ENCODE peak calls at places on chromosomes 12 and 14, in eight cellular contexts. I, D, T, A, Q, M, J and Z are unnamed samples.
A peak's percentile ranks its signal among the peaks of the same experiment; 100 is the strongest.

GRCh38 chr14:58752782-58753181 is 115.0 kb downstream of the DACT1 start:
- DNase-seq in I (peak; percentile 75), D (no peak), T (peak; percentile 89), A (peak; percentile 91), Q (no peak), M (no peak), J (peak; percentile 91), Z (peak; percentile 66)

GRCh38 chr12:113932411-113933196 is 33.5 kb downstream of the RBM19 start:
- DNase-seq in I (no peak), D (peak; percentile 2), T (peak; percentile 86), A (no peak), Q (no peak), M (peak; percentile 92), J (no peak), Z (peak; percentile 51)

GRCh38 chr12:106733660-106734059 is 40.8 kb upstream of the RIC8B start:
- DNase-seq in I (no peak), D (no peak), T (no peak), A (no peak), Q (no peak), M (no peak), J (no peak), Z (no peak)

GRCh38 chr12:8894378-8894777 is 19.9 kb upstream of the PHC1 start:
- DNase-seq in I (no peak), D (no peak), T (no peak), A (no peak), Q (no peak), M (no peak), J (no peak), Z (no peak)

GRCh38 chr12:131147293-131147692 is 193.6 kb downstream of the ADGRD1 start:
- DNase-seq in I (no peak), D (no peak), T (no peak), A (no peak), Q (no peak), M (no peak), J (no peak), Z (no peak)

GRCh38 chr12:12127304-12127703 is 56.6 kb downstream of the BCL2L14 start:
- DNase-seq in I (no peak), D (no peak), T (no peak), A (no peak), Q (no peak), M (no peak), J (no peak), Z (no peak)

GRCh38 chr14:51578853-51579252 is 72.9 kb upstream of the FRMD6 start:
- DNase-seq in I (no peak), D (no peak), T (no peak), A (no peak), Q (no peak), M (no peak), J (no peak), Z (no peak)

GRCh38 chr14:58298880-58299664 is 717 bp downstream of the ARID4A start:
- DNase-seq in I (peak; percentile 35), D (no peak), T (peak; percentile 25), A (peak; percentile 43), Q (peak; percentile 47), M (peak; percentile 59), J (peak; percentile 45), Z (peak; percentile 29)

GRCh38 chr14:38074754-38075153 is 132.9 kb upstream of the SSTR1 start:
- DNase-seq in I (no peak), D (no peak), T (no peak), A (no peak), Q (peak; percentile 21), M (no peak), J (no peak), Z (no peak)

GRCh38 chr12:82366182-82366581 is 7.9 kb downstream of the METTL25 start:
- DNase-seq in I (no peak), D (peak; percentile 47), T (no peak), A (no peak), Q (no peak), M (no peak), J (no peak), Z (no peak)

GRCh38 chr14:103896578-103896977 is 31.7 kb upstream of the TDRD9 start:
- DNase-seq in I (no peak), D (peak; percentile 6), T (no peak), A (no peak), Q (no peak), M (no peak), J (no peak), Z (no peak)

GRCh38 chr12:75892779-75893408 is 138.7 kb downstream of the PHLDA1 start:
- DNase-seq in I (no peak), D (peak; percentile 85), T (peak; percentile 48), A (no peak), Q (no peak), M (peak; percentile 68), J (no peak), Z (no peak)

GRCh38 chr12:89418228-89418910 is 66.1 kb upstream of the DUSP6 start:
- DNase-seq in I (peak; percentile 18), D (no peak), T (peak; percentile 26), A (no peak), Q (no peak), M (no peak), J (no peak), Z (no peak)

GRCh38 chr12:75658826-75659823 is 147.7 kb upstream of the KRR1 start:
- DNase-seq in I (no peak), D (peak; percentile 86), T (peak; percentile 27), A (no peak), Q (no peak), M (no peak), J (no peak), Z (no peak)

GRCh38 chr14:100386121-100386520 is 63.0 kb downstream of the SLC25A47 start:
- DNase-seq in I (no peak), D (peak; percentile 34), T (no peak), A (no peak), Q (no peak), M (no peak), J (no peak), Z (no peak)

GRCh38 chr12:23493690-23494101 is 455.8 kb downstream of the SOX5 start:
- DNase-seq in I (no peak), D (no peak), T (no peak), A (no peak), Q (no peak), M (no peak), J (no peak), Z (no peak)

GRCh38 chr12:127035011-127035879 is 1231.7 kb upstream of the TMEM132C start:
- DNase-seq in I (no peak), D (no peak), T (no peak), A (no peak), Q (no peak), M (no peak), J (no peak), Z (no peak)

GRCh38 chr14:74546416-74546815 is 52.9 kb downstream of the ISCA2 start:
- DNase-seq in I (no peak), D (no peak), T (no peak), A (peak; percentile 95), Q (no peak), M (no peak), J (no peak), Z (no peak)

GRCh38 chr14:64637735-64638473 is 66.3 kb upstream of the PLEKHG3 start:
- DNase-seq in I (no peak), D (no peak), T (no peak), A (no peak), Q (no peak), M (no peak), J (no peak), Z (no peak)

GRCh38 chr14:64639340-64639821 is 64.8 kb upstream of the PLEKHG3 start:
- DNase-seq in I (no peak), D (peak; percentile 46), T (no peak), A (no peak), Q (no peak), M (no peak), J (no peak), Z (no peak)

GRCh38 chr14:64636208-64636979 is 67.8 kb upstream of the PLEKHG3 start:
- DNase-seq in I (peak; percentile 59), D (peak; percentile 67), T (peak; percentile 69), A (peak; percentile 62), Q (peak; percentile 52), M (peak; percentile 75), J (peak; percentile 85), Z (peak; percentile 82)

GRCh38 chr14:64638625-64639024 is 65.6 kb upstream of the PLEKHG3 start:
- DNase-seq in I (no peak), D (no peak), T (no peak), A (no peak), Q (no peak), M (no peak), J (no peak), Z (no peak)

DNA sequence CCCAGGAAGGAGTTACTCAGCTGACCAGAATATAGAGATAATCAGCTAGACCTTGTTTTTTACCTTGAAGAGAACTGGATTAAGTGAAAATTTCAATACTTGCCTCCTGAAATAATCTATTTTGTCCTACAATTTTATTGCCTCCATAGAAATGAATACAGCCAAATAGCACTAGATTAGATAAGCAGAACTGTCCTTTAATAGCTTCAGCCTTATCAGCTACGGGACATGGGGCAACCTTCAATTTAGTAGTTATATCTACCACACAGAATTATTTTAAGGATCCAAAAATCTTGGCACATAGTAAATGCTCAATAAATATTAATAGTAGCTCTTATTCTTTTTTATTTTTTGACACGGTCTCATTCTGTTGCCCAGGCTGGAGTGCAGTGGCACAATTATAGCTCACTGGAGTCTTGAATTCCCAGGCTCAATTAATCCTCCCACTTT is 67.2 kb upstream of the PLEKHG3 start:
- DNase-seq in I (no peak), D (no peak), T (no peak), A (no peak), Q (no peak), M (no peak), J (no peak), Z (no peak)
- TF ChIP-seq CTCF in I (peak; percentile 9), D (no peak), T (peak; percentile 13), A (no peak), Q (no peak), M (no peak), J (peak; percentile 4), Z (no peak)

GRCh38 chr14:68203871-68204270 is 384.3 kb downstream of the RAD51B start:
- DNase-seq in I (no peak), D (no peak), T (no peak), A (no peak), Q (no peak), M (no peak), J (no peak), Z (no peak)
- TF ChIP-seq POLR2A in I (no peak), D (no peak), T (no peak), A (no peak), Q (no peak), M (no peak), J (no peak), Z (no peak)

GRCh38 chr12:21354641-21355040 is 18.1 kb upstream of the IAPP start:
- DNase-seq in I (no peak), D (no peak), T (no peak), A (no peak), Q (no peak), M (no peak), J (no peak), Z (no peak)

GRCh38 chr12:21353487-21353886 is 18.8 kb upstream of the SLCO1A2 start:
- DNase-seq in I (no peak), D (no peak), T (no peak), A (no peak), Q (no peak), M (no peak), J (no peak), Z (no peak)

GRCh38 chr12:21350975-21351374 is 16.3 kb upstream of the SLCO1A2 start:
- DNase-seq in I (no peak), D (no peak), T (no peak), A (no peak), Q (no peak), M (peak; percentile 51), J (no peak), Z (no peak)

GRCh38 chr12:21353948-21354347 is 18.8 kb upstream of the IAPP start:
- DNase-seq in I (no peak), D (no peak), T (no peak), A (no peak), Q (no peak), M (no peak), J (no peak), Z (no peak)
- H3K27ac ChIP-seq in I (no peak overlapping the region), D (no peak overlapping the region), T (no peak overlapping the region), A (no peak overlapping the region), Q (no peak overlapping the region), M (peak overlapping the region; percentile 7), J (no peak overlapping the region), Z (no peak overlapping the region)

GRCh38 chr14:106204063-106204462 is 677.7 kb downstream of the TMEM121 start:
- DNase-seq in I (no peak), D (no peak), T (no peak), A (no peak), Q (no peak), M (peak; percentile 40), J (no peak), Z (no peak)
- TF ChIP-seq CTCF in I (no peak), D (no peak), T (no peak), A (no peak), Q (no peak), M (peak; percentile 19), J (no peak), Z (no peak)